ENCODE peak calls at places on chromosomes 3 and 15, in six cellular contexts. L is T follicular helper cell; V is Peyer's patch; R is stimulated activated CD4-positive, alpha-beta T cell treated with anti-CD3 and anti-CD28 coated beads, Interleukin-1b, Interleukin-23, amount 100 ng/mL, for 4 hours; D is endothelial cell of umbilical vein; Q is H9. A is an unnamed sample.

GRCh38 chr3:51622868-51623267 is 48.2 kb upstream of the TEX264 start:
- DNase-seq in L (no peak), V (no peak), R (no peak), D (no peak), Q (no peak), A (no peak)

GRCh38 chr15:70509282-70510272 is 253.8 kb downstream of the UACA start:
- DNase-seq in L (no peak), V (no peak), R (no peak), D (no peak), Q (no peak), A (no peak)

GRCh38 chr15:70955151-70955550 is 62.5 kb downstream of the LRRC49 start:
- DNase-seq in L (no peak), V (no peak), R (no peak), D (no peak), Q (no peak), A (no peak)

GRCh38 chr3:40167958-40168357 is 141.5 kb upstream of the EIF1B start:
- DNase-seq in L (no peak), V (no peak), R (no peak), D (no peak), Q (no peak), A (no peak)

GRCh38 chr15:46442196-46442595 is 807.4 kb downstream of the SQOR start:
- DNase-seq in L (no peak), V (no peak), R (no peak), D (no peak), Q (no peak), A (no peak)

GRCh38 chr15:80832676-80833075 is 53.5 kb downstream of the CEMIP start:
- DNase-seq in L (no peak), V (no peak), R (no peak), D (no peak), Q (no peak), A (no peak)

GRCh38 chr3:146269271-146269670 is 18.4 kb upstream of the PLSCR4 start:
- DNase-seq in L (no peak), V (no peak), R (no peak), D (no peak), Q (no peak), A (no peak)

GRCh38 chr3:181622365-181622764 is 89.4 kb upstream of the SOX2 start:
- DNase-seq in L (no peak), V (no peak), R (no peak), D (peak), Q (no peak), A (no peak)

GRCh38 chr15:52678036-52678467 is 1.1 kb downstream of the ATOSA start:
- DNase-seq in L (peak), V (peak), R (peak), D (peak), Q (peak), A (peak)

GRCh38 chr3:13105181-13105580 is 32.0 kb upstream of the IQSEC1 start:
- DNase-seq in L (no peak), V (peak), R (no peak), D (no peak), Q (no peak), A (no peak)

GRCh38 chr15:67880651-67881182 is 40.9 kb upstream of the RNU6-1 start:
- DNase-seq in L (no peak), V (no peak), R (no peak), D (no peak), Q (no peak), A (no peak)

GRCh38 chr3:39960515-39961403 is 151.3 kb downstream of the MYRIP start:
- DNase-seq in L (no peak), V (no peak), R (no peak), D (peak), Q (no peak), A (no peak)

GRCh38 chr15:30043211-30043655 is 39.5 kb upstream of the GOLGA8J start:
- DNase-seq in L (no peak), V (no peak), R (no peak), D (peak), Q (no peak), A (no peak)

GRCh38 chr3:45774581-45775505 is 21.5 kb downstream of the SLC6A20 start:
- DNase-seq in L (no peak), V (no peak), R (no peak), D (no peak), Q (no peak), A (no peak)

GRCh38 chr3:14352002-14352627 is 50.3 kb upstream of the SLC6A6 start:
- DNase-seq in L (no peak), V (no peak), R (no peak), D (no peak), Q (peak), A (no peak)

GRCh38 chr15:75314552-75315290 is 21.1 kb upstream of the COMMD4 start:
- DNase-seq in L (no peak), V (no peak), R (no peak), D (no peak), Q (no peak), A (no peak)

GRCh38 chr3:105367406-105368213 is 901 bp downstream of the ALCAM start:
- DNase-seq in L (peak), V (peak), R (peak), D (peak), Q (peak), A (peak)

GRCh38 chr3:132803889-132804288 is 81.7 kb upstream of the NPHP3 start:
- DNase-seq in L (no peak), V (no peak), R (no peak), D (no peak), Q (peak), A (no peak)

GRCh38 chr3:15606434-15606891 is 4.9 kb downstream of the BTD start:
- DNase-seq in L (no peak), V (no peak), R (no peak), D (peak), Q (no peak), A (no peak)

GRCh38 chr3:52930748-52931147 is 33.4 kb upstream of the STIMATE start:
- DNase-seq in L (no peak), V (no peak), R (no peak), D (no peak), Q (no peak), A (no peak)

GRCh38 chr15:45795487-45796069 is 160.7 kb downstream of the SQOR start:
- DNase-seq in L (no peak), V (no peak), R (no peak), D (peak), Q (peak), A (peak)

GRCh38 chr3:61559108-61559731 is 2.2 kb upstream of the PTPRG start:
- DNase-seq in L (no peak), V (no peak), R (no peak), D (no peak), Q (no peak), A (no peak)

GRCh38 chr3:50316657-50317242 is 5.8 kb downstream of the HYAL2 start:
- DNase-seq in L (peak), V (peak), R (no peak), D (peak), Q (peak), A (no peak)